ENCODE peak calls at places on chromosomes 11 and 22, in nine cellular contexts. N is neural progenitor cell, Q is GM23248, G is SK-N-SH, I is HCT116, E is hepatocyte, R is GM23338, M is PC-3, W is MM.1S. B is an unnamed sample. For H3K79me2 and H4K20me1, the result is how much of the 10 kb centered on the place peaks cover.

GRCh38 chr11:65545853-65546216 is 12.3 kb downstream of the LTBP3 start:
- DNase-seq in N (no peak), Q (no peak), G (no peak), I (no peak), E (peak), R (peak), M (no peak), W (no peak), B (no peak)

GRCh38 chr22:32473388-32473952 is 1.1 kb upstream of the FBXO7 start:
- DNase-seq in N (peak), Q (peak), G (peak), I (peak), E (peak), R (peak), M (peak), W (peak), B (peak)

GRCh38 chr11:108324587-108324986 is 101.7 kb downstream of the ATM start:
- DNase-seq in N (no peak), Q (peak), G (no peak), I (no peak), E (no peak), R (no peak), M (peak), W (no peak), B (no peak)

GRCh38 chr11:77126156-77126775 is 1.8 kb upstream of the MYO7A start:
- DNase-seq in N (no peak), Q (no peak), G (no peak), I (no peak), E (no peak), R (peak), M (no peak), W (no peak), B (no peak)

GRCh38 chr11:125192717-125193116 is 28.2 kb downstream of the PKNOX2 start:
- DNase-seq in N (no peak), Q (no peak), G (no peak), I (no peak), E (no peak), R (no peak), M (no peak), W (no peak), B (no peak)

GRCh38 chr22:20268289-20268349 is at the start of gene RTN4R:
- DNase-seq in N (no peak), Q (no peak), G (no peak), I (no peak), E (no peak), R (no peak), M (no peak), W (no peak), B (no peak)

GRCh38 chr11:12415567-12415966 is 38.2 kb downstream of the PARVA start:
- DNase-seq in N (no peak), Q (no peak), G (no peak), I (no peak), E (no peak), R (no peak), M (no peak), W (no peak), B (no peak)

GRCh38 chr11:36333897-36334296 is 37.8 kb downstream of the PRR5L start:
- DNase-seq in N (peak), Q (peak), G (peak), I (peak), E (no peak), R (peak), M (peak), W (peak), B (peak)

GRCh38 chr11:6968816-6969215 is 42.6 kb downstream of the ZNF215 start:
- DNase-seq in N (no peak), Q (peak), G (no peak), I (no peak), E (no peak), R (no peak), M (peak), W (no peak), B (no peak)

GRCh38 chr11:62575156-62575555 is 1.5 kb upstream of the EEF1G start:
- DNase-seq in N (no peak), Q (peak), G (no peak), I (no peak), E (no peak), R (no peak), M (no peak), W (no peak), B (no peak)

GRCh38 chr11:134332189-134332631 is 422 bp downstream of the GLB1L2 start:
- DNase-seq in N (peak), Q (no peak), G (peak), I (no peak), E (peak), R (peak), M (no peak), W (no peak), B (no peak)

GRCh38 chr11:86202013-86202336 is 42.6 kb upstream of the EED start:
- DNase-seq in N (no peak), Q (no peak), G (no peak), I (no peak), E (no peak), R (no peak), M (no peak), W (peak), B (peak)

GRCh38 chr11:131796089-131796488 is 425.7 kb downstream of the NTM start:
- DNase-seq in N (no peak), Q (no peak), G (no peak), I (no peak), E (no peak), R (no peak), M (no peak), W (no peak), B (no peak)

GRCh38 chr11:12556788-12557384 is 117.3 kb upstream of the TEAD1 start:
- DNase-seq in N (peak), Q (peak), G (no peak), I (peak), E (peak), R (peak), M (peak), W (no peak), B (no peak)

DNA sequence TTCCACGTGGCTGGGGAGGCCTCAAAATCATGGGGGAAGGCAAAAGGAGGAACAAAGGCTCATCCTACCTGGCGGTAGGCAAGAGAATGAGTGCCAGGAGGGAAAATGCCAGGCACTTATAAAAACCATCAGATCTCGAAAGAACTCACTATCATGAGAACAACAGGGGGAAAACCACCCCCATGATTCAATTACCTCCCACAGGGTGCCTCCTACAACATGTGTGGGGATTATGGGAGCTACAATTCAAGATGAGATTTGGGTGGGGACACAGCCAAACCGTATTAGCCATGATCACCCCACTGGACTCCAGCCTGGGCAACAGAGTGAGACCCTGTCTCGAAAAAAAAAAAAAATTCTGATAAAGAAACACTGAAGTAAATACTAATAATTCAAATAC is 87.1 kb downstream of the FCHSD2 start:
- DNase-seq in N (no peak), Q (no peak), G (no peak), I (no peak), E (no peak), R (no peak), M (no peak), W (no peak), B (no peak)
- H3K79me2 ChIP-seq in N (under half), Q (half or more), G (under half), I (under half), E (under half), R (under half), M (under half), W (half or more), B (half or more)

DNA sequence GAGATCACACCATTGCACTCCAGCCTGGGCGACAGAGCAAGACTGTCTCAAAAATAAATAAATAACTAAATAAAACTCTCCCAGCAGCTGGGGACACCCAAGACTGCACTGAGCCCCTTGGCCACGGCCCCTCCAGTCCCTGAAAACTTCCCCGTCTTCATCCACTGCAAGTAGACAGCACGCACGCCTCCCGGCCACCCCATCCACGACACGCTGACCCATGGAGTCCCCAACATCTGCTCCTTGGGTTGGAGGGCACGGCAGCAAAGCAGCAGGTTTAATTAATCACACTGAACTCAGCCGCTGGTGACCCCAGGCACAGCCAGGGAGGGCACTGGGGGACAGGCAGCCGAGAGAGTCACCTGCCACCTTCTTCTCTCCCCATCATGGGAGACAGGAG is 178.5 kb downstream of the BRD1 start:
- DNase-seq in N (no peak), Q (no peak), G (no peak), I (no peak), E (no peak), R (no peak), M (no peak), W (no peak), B (no peak)
- H4K20me1 ChIP-seq in N (under half), Q (under half), G (under half), I (under half), E (under half), R (under half), M (under half), W (under half), B (under half)

GRCh38 chr22:46006379-46007002 is 29.5 kb upstream of the WNT7B start:
- DNase-seq in N (peak), Q (peak), G (peak), I (peak), E (peak), R (peak), M (peak), W (peak), B (peak)

GRCh38 chr22:46008291-46008690 is 31.3 kb upstream of the WNT7B start:
- DNase-seq in N (no peak), Q (peak), G (peak), I (no peak), E (no peak), R (no peak), M (no peak), W (no peak), B (no peak)

GRCh38 chr22:46008836-46009596 is 32.1 kb upstream of the WNT7B start:
- DNase-seq in N (no peak), Q (no peak), G (no peak), I (no peak), E (no peak), R (no peak), M (no peak), W (no peak), B (no peak)

GRCh38 chr22:46007848-46008261 is 30.9 kb upstream of the WNT7B start:
- DNase-seq in N (no peak), Q (peak), G (peak), I (no peak), E (peak), R (no peak), M (no peak), W (no peak), B (no peak)

GRCh38 chr22:46007003-46007847 is 30.3 kb upstream of the WNT7B start:
- DNase-seq in N (no peak), Q (peak), G (peak), I (peak), E (no peak), R (no peak), M (peak), W (no peak), B (no peak)
- TF ChIP-seq EZH2phosphoT487 in N (no peak), Q (no peak), G (no peak), I (no peak), E (no peak), R (no peak), M (no peak), W (no peak), B (no peak)

GRCh38 chr11:43734256-43734655 is 53.7 kb downstream of the HSD17B12 start:
- DNase-seq in N (no peak), Q (no peak), G (no peak), I (no peak), E (no peak), R (no peak), M (no peak), W (no peak), B (no peak)
- H3K79me2 ChIP-seq in N (half or more), Q (half or more), G (under half), I (under half), E (half or more), R (half or more), M (half or more), W (half or more), B (half or more)

DNA sequence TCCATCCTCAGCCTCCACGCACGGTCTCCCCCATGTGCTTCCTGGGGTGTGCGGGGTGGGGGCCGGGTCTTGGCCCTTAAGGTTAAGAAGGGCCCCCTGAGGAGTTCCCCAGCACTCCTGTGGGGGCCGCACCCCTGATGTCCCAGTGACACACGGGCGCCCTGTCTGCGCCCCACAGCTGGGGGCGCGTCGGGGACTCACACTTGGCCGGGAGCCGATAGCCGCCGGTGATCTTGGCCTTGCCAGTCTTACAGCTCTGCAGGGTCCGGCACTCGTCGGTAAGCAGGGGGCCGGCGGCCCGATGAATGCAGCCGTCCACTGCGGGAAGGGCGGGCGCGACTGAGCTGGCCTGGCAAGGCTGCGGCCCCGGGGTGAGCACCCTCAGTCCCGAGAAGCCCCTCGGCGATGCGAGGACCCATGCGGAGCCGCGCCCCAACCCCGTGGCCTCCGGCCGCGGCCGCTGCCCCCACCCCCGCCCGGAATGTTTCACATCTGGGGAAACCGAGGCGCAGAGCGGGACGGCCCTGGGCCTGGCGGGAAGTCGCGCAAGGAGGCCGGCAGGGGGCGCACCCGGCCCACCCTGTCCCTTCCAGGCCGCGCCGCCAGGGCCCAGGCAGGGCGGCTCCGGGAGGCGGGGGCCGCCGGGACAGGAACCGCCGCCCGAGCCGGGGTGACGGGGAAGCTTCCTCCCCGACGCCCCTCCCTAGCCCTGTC is 13.9 kb downstream of the OTUB1 start:
- DNase-seq in N (peak), Q (peak), G (peak), I (no peak), E (peak), R (peak), M (peak), W (peak), B (peak)
- H4K20me1 ChIP-seq in N (half or more), Q (under half), G (under half), I (under half), E (under half), R (under half), M (under half), W (under half), B (under half)

GRCh38 chr11:17563961-17564686 is 17.1 kb downstream of the OTOG start:
- DNase-seq in N (no peak), Q (no peak), G (no peak), I (no peak), E (no peak), R (no peak), M (no peak), W (no peak), B (no peak)

GRCh38 chr11:17561111-17561415 is 14.0 kb downstream of the OTOG start:
- DNase-seq in N (no peak), Q (no peak), G (no peak), I (no peak), E (no peak), R (no peak), M (no peak), W (no peak), B (no peak)

GRCh38 chr11:17561466-17562001 is 14.5 kb downstream of the OTOG start:
- DNase-seq in N (no peak), Q (no peak), G (no peak), I (no peak), E (no peak), R (no peak), M (no peak), W (no peak), B (no peak)

GRCh38 chr11:17563248-17563647 is 16.2 kb downstream of the OTOG start:
- DNase-seq in N (peak), Q (peak), G (no peak), I (no peak), E (no peak), R (peak), M (peak), W (no peak), B (no peak)

DNA sequence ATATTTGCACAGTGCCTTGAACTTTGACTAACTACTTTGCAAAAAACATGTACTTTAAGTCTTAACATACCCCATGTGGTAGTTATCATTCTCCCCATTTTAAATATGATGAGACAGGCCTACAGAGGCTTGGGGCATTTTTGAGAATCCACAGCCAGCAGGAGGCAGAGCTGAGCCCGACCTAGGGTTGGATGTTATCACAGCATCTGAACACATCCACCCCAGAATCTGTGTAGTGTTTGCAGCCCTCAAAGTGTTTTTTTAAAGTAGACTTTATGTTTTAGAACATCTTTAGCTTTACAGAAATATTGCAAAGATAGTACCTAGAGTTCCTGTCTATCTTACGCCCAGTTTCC is 17.6 kb downstream of the OTOG start:
- DNase-seq in N (peak), Q (no peak), G (no peak), I (no peak), E (no peak), R (peak), M (peak), W (no peak), B (no peak)
- TF ChIP-seq EZH2phosphoT487 in N (no peak), Q (no peak), G (no peak), I (no peak), E (no peak), R (no peak), M (no peak), W (no peak), B (no peak)

GRCh38 chr11:82999232-82999631 is 72.5 kb downstream of the RAB30 start:
- DNase-seq in N (no peak), Q (no peak), G (no peak), I (no peak), E (no peak), R (no peak), M (no peak), W (no peak), B (no peak)
- H3K79me2 ChIP-seq in N (under half), Q (under half), G (under half), I (under half), E (under half), R (under half), M (under half), W (half or more), B (half or more)

DNA sequence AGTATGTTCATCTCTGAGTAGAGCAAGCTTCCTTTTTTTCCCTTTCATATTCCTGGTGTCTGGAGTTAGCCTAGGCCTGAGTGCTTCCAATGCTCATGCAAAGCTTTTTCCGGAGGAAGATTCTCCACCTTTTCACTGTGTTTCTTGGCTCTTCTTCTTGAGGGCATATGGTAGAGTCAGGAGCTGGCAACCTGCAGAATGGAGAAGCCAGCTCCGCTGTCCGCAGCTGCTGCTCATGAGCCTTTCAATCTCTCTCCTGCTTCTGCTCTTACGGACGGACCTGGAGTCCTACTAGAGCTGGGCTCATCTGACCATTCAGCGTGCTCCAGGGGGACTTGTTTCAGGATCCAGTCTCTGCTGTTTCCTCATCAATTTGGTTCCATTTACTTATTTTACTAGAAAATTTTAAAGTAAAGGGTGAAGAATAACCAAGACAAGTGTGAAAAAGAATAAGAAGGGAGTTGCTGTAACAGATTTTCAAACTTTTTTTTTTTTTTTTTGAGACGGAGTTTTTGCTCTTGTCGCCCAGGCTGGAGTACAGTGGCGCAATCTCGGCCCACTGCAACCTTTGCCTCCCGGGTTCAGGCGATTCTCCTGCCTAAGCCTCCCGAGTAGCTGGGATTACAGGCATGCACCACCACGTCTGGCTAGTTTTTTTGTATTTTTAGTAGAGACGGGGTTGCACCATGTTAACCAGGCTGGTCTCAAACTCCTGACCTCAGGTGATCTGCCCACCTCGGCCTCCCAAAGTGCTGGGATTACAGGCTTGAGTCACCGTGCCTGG is 20.5 kb downstream of the PPP6R2 start:
- DNase-seq in N (no peak), Q (no peak), G (no peak), I (no peak), E (no peak), R (no peak), M (no peak), W (no peak), B (no peak)
- H4K20me1 ChIP-seq in N (half or more), Q (under half), G (half or more), I (under half), E (half or more), R (under half), M (under half), W (under half), B (under half)

DNA sequence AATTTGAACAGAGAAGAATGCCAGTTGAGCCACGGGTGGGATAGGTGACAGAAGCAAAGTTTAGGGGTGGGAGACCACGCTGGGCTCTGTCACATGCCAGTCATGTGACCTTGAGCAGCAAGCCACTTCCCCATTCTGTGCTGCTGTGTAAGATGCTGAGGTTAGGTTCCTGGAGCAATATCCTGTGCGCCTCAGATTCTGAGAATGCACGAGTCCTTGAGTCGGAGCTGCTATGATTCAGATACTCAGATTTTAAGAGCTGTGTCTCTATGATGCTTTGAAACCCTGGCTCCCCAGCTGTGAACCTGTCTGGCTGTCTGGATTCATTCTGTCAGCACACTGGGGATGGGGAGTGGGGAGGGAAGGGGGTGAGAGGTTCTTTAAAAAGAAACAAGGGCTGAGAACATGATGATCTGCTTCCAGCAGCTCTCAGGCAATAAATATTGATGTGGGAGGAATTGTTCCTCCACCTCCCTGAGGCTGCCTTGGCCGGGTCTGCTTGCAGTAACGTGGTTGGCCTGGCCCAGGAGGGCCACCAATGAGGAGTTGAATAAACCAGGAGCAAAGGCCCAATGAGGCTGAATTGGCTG is 24.0 kb downstream of the SLCO2B1 start:
- DNase-seq in N (no peak), Q (peak), G (no peak), I (no peak), E (no peak), R (no peak), M (no peak), W (no peak), B (peak)
- TF ChIP-seq EZH2phosphoT487 in N (no peak), Q (no peak), G (no peak), I (no peak), E (no peak), R (no peak), M (no peak), W (no peak), B (no peak)

GRCh38 chr11:8806974-8807373 is 104.0 kb upstream of the AKIP1 start:
- DNase-seq in N (no peak), Q (no peak), G (no peak), I (no peak), E (no peak), R (no peak), M (no peak), W (no peak), B (no peak)
- H3K79me2 ChIP-seq in N (under half), Q (half or more), G (half or more), I (under half), E (half or more), R (under half), M (under half), W (half or more), B (under half)

B was measured in OCI-LY7.